ENCODE peak calls at places on chromosomes 2 and 18, in four cellular contexts. One of them, this sample, is unnamed.

GRCh38 chr18:49751427-49752094 is 61.8 kb downstream of the ACAA2 start:
- DNase-seq in T-helper 2 cell: no peak
- DNase-seq in mesendoderm: no peak
- DNase-seq in stimulated activated CD8-positive, alpha-beta memory T cell treated with anti-CD3 and anti-CD28 coated beads, Interleukin-12 subunit alpha, Interleukin-12 subunit beta, amount 100 ng/mL, for 1 hour: no peak
- DNase-seq in this sample: no peak

GRCh38 chr2:173631123-173631450 is 276.4 kb downstream of the CDCA7 start:
- DNase-seq in T-helper 2 cell: no peak
- DNase-seq in stimulated activated CD8-positive, alpha-beta memory T cell treated with anti-CD3 and anti-CD28 coated beads, Interleukin-12 subunit alpha, Interleukin-12 subunit beta, amount 100 ng/mL, for 1 hour: no peak
- DNase-seq in mesendoderm: no peak
- DNase-seq in this sample: peak; percentile 82

GRCh38 chr2:225310745-225311144 is 88.8 kb upstream of the NYAP2 start:
- DNase-seq in T-helper 2 cell: no peak
- DNase-seq in mesendoderm: no peak
- DNase-seq in stimulated activated CD8-positive, alpha-beta memory T cell treated with anti-CD3 and anti-CD28 coated beads, Interleukin-12 subunit alpha, Interleukin-12 subunit beta, amount 100 ng/mL, for 1 hour: no peak
- DNase-seq in this sample: no peak

GRCh38 chr2:88137833-88138232 is 10.0 kb upstream of the FABP1 start:
- DNase-seq in stimulated activated CD8-positive, alpha-beta memory T cell treated with anti-CD3 and anti-CD28 coated beads, Interleukin-12 subunit alpha, Interleukin-12 subunit beta, amount 100 ng/mL, for 1 hour: no peak
- DNase-seq in T-helper 2 cell: no peak
- DNase-seq in mesendoderm: no peak
- DNase-seq in this sample: no peak

GRCh38 chr2:238912228-238912915 is 64.5 kb downstream of the TWIST2 start:
- DNase-seq in stimulated activated CD8-positive, alpha-beta memory T cell treated with anti-CD3 and anti-CD28 coated beads, Interleukin-12 subunit alpha, Interleukin-12 subunit beta, amount 100 ng/mL, for 1 hour: no peak
- DNase-seq in T-helper 2 cell: no peak
- DNase-seq in mesendoderm: no peak
- DNase-seq in this sample: no peak

GRCh38 chr2:234947556-234947955 is 4.3 kb upstream of the SH3BP4 start:
- DNase-seq in stimulated activated CD8-positive, alpha-beta memory T cell treated with anti-CD3 and anti-CD28 coated beads, Interleukin-12 subunit alpha, Interleukin-12 subunit beta, amount 100 ng/mL, for 1 hour: no peak
- DNase-seq in T-helper 2 cell: no peak
- DNase-seq in mesendoderm: no peak
- DNase-seq in this sample: no peak

GRCh38 chr2:33437815-33438214 is 38.6 kb upstream of the RASGRP3 start:
- DNase-seq in T-helper 2 cell: no peak
- DNase-seq in mesendoderm: no peak
- DNase-seq in stimulated activated CD8-positive, alpha-beta memory T cell treated with anti-CD3 and anti-CD28 coated beads, Interleukin-12 subunit alpha, Interleukin-12 subunit beta, amount 100 ng/mL, for 1 hour: no peak
- DNase-seq in this sample: no peak

GRCh38 chr2:152444448-152444847 is 109.5 kb downstream of the FMNL2 start:
- DNase-seq in stimulated activated CD8-positive, alpha-beta memory T cell treated with anti-CD3 and anti-CD28 coated beads, Interleukin-12 subunit alpha, Interleukin-12 subunit beta, amount 100 ng/mL, for 1 hour: no peak
- DNase-seq in mesendoderm: no peak
- DNase-seq in T-helper 2 cell: no peak
- DNase-seq in this sample: no peak

GRCh38 chr2:120175000-120175581 is 48.1 kb downstream of the TMEM185B start:
- DNase-seq in mesendoderm: peak; percentile 68
- DNase-seq in stimulated activated CD8-positive, alpha-beta memory T cell treated with anti-CD3 and anti-CD28 coated beads, Interleukin-12 subunit alpha, Interleukin-12 subunit beta, amount 100 ng/mL, for 1 hour: no peak
- DNase-seq in T-helper 2 cell: no peak
- DNase-seq in this sample: peak; percentile 17

GRCh38 chr2:160347269-160347863 is 146.2 kb downstream of the RBMS1 start:
- DNase-seq in T-helper 2 cell: no peak
- DNase-seq in mesendoderm: no peak
- DNase-seq in stimulated activated CD8-positive, alpha-beta memory T cell treated with anti-CD3 and anti-CD28 coated beads, Interleukin-12 subunit alpha, Interleukin-12 subunit beta, amount 100 ng/mL, for 1 hour: no peak
- DNase-seq in this sample: no peak

GRCh38 chr18:23226386-23226785 is 91.1 kb downstream of the CABLES1 start:
- DNase-seq in T-helper 2 cell: no peak
- DNase-seq in stimulated activated CD8-positive, alpha-beta memory T cell treated with anti-CD3 and anti-CD28 coated beads, Interleukin-12 subunit alpha, Interleukin-12 subunit beta, amount 100 ng/mL, for 1 hour: no peak
- DNase-seq in mesendoderm: no peak
- DNase-seq in this sample: no peak

GRCh38 chr18:79965119-79965902 is 868 bp downstream of the HSBP1L1 start:
- DNase-seq in T-helper 2 cell: no peak
- DNase-seq in mesendoderm: peak; percentile 66
- DNase-seq in stimulated activated CD8-positive, alpha-beta memory T cell treated with anti-CD3 and anti-CD28 coated beads, Interleukin-12 subunit alpha, Interleukin-12 subunit beta, amount 100 ng/mL, for 1 hour: no peak
- DNase-seq in this sample: no peak

GRCh38 chr2:98912221-98912851 is 23.7 kb downstream of the CRACDL start:
- DNase-seq in stimulated activated CD8-positive, alpha-beta memory T cell treated with anti-CD3 and anti-CD28 coated beads, Interleukin-12 subunit alpha, Interleukin-12 subunit beta, amount 100 ng/mL, for 1 hour: no peak
- DNase-seq in mesendoderm: no peak
- DNase-seq in T-helper 2 cell: no peak
- DNase-seq in this sample: peak; percentile 61

GRCh38 chr2:78351208-78351607 is 674.3 kb upstream of the REG3G start:
- DNase-seq in T-helper 2 cell: no peak
- DNase-seq in mesendoderm: peak; percentile 3
- DNase-seq in stimulated activated CD8-positive, alpha-beta memory T cell treated with anti-CD3 and anti-CD28 coated beads, Interleukin-12 subunit alpha, Interleukin-12 subunit beta, amount 100 ng/mL, for 1 hour: no peak
- DNase-seq in this sample: no peak

GRCh38 chr2:144048631-144049060 is 471.3 kb downstream of the ZEB2 start:
- DNase-seq in mesendoderm: no peak
- DNase-seq in stimulated activated CD8-positive, alpha-beta memory T cell treated with anti-CD3 and anti-CD28 coated beads, Interleukin-12 subunit alpha, Interleukin-12 subunit beta, amount 100 ng/mL, for 1 hour: no peak
- DNase-seq in T-helper 2 cell: no peak
- DNase-seq in this sample: no peak

GRCh38 chr2:75561566-75562512 is 1.1 kb upstream of the EVA1A start:
- DNase-seq in T-helper 2 cell: no peak
- DNase-seq in stimulated activated CD8-positive, alpha-beta memory T cell treated with anti-CD3 and anti-CD28 coated beads, Interleukin-12 subunit alpha, Interleukin-12 subunit beta, amount 100 ng/mL, for 1 hour: no peak
- DNase-seq in mesendoderm: no peak
- DNase-seq in this sample: no peak

GRCh38 chr2:227703961-227704360 is 13.9 kb downstream of the SLC19A3 start:
- DNase-seq in stimulated activated CD8-positive, alpha-beta memory T cell treated with anti-CD3 and anti-CD28 coated beads, Interleukin-12 subunit alpha, Interleukin-12 subunit beta, amount 100 ng/mL, for 1 hour: no peak
- DNase-seq in mesendoderm: peak; percentile 48
- DNase-seq in T-helper 2 cell: no peak
- DNase-seq in this sample: no peak

GRCh38 chr2:65429799-65430514 is 2.4 kb downstream of the SPRED2 start:
- DNase-seq in stimulated activated CD8-positive, alpha-beta memory T cell treated with anti-CD3 and anti-CD28 coated beads, Interleukin-12 subunit alpha, Interleukin-12 subunit beta, amount 100 ng/mL, for 1 hour: no peak
- DNase-seq in mesendoderm: no peak
- DNase-seq in T-helper 2 cell: no peak
- DNase-seq in this sample: no peak

GRCh38 chr2:205930209-205930608 is 155.8 kb downstream of the INO80D start:
- DNase-seq in stimulated activated CD8-positive, alpha-beta memory T cell treated with anti-CD3 and anti-CD28 coated beads, Interleukin-12 subunit alpha, Interleukin-12 subunit beta, amount 100 ng/mL, for 1 hour: no peak
- DNase-seq in mesendoderm: peak; percentile 68
- DNase-seq in T-helper 2 cell: no peak
- DNase-seq in this sample: no peak

GRCh38 chr18:72181241-72181764 is 362.8 kb downstream of the CBLN2 start:
- DNase-seq in mesendoderm: no peak
- DNase-seq in T-helper 2 cell: no peak
- DNase-seq in stimulated activated CD8-positive, alpha-beta memory T cell treated with anti-CD3 and anti-CD28 coated beads, Interleukin-12 subunit alpha, Interleukin-12 subunit beta, amount 100 ng/mL, for 1 hour: no peak
- DNase-seq in this sample: no peak

GRCh38 chr2:173077506-173078177 is 2.0 kb downstream of the MAP3K20 start:
- DNase-seq in mesendoderm: no peak
- DNase-seq in T-helper 2 cell: no peak
- DNase-seq in stimulated activated CD8-positive, alpha-beta memory T cell treated with anti-CD3 and anti-CD28 coated beads, Interleukin-12 subunit alpha, Interleukin-12 subunit beta, amount 100 ng/mL, for 1 hour: no peak
- DNase-seq in this sample: no peak

GRCh38 chr2:165870346-165870745 is 76.3 kb upstream of the GALNT3 start:
- DNase-seq in stimulated activated CD8-positive, alpha-beta memory T cell treated with anti-CD3 and anti-CD28 coated beads, Interleukin-12 subunit alpha, Interleukin-12 subunit beta, amount 100 ng/mL, for 1 hour: no peak
- DNase-seq in mesendoderm: no peak
- DNase-seq in T-helper 2 cell: no peak
- DNase-seq in this sample: no peak

GRCh38 chr2:38716185-38716584 is 35.0 kb downstream of the SRSF7 start:
- DNase-seq in mesendoderm: no peak
- DNase-seq in T-helper 2 cell: no peak
- DNase-seq in stimulated activated CD8-positive, alpha-beta memory T cell treated with anti-CD3 and anti-CD28 coated beads, Interleukin-12 subunit alpha, Interleukin-12 subunit beta, amount 100 ng/mL, for 1 hour: no peak
- DNase-seq in this sample: no peak

GRCh38 chr2:38176619-38177021 is 100.7 kb upstream of the CYP1B1 start:
- DNase-seq in mesendoderm: no peak
- DNase-seq in T-helper 2 cell: no peak
- DNase-seq in stimulated activated CD8-positive, alpha-beta memory T cell treated with anti-CD3 and anti-CD28 coated beads, Interleukin-12 subunit alpha, Interleukin-12 subunit beta, amount 100 ng/mL, for 1 hour: no peak
- DNase-seq in this sample: no peak

GRCh38 chr2:24831736-24832421 is 38.7 kb downstream of the CENPO start:
- DNase-seq in mesendoderm: no peak
- DNase-seq in stimulated activated CD8-positive, alpha-beta memory T cell treated with anti-CD3 and anti-CD28 coated beads, Interleukin-12 subunit alpha, Interleukin-12 subunit beta, amount 100 ng/mL, for 1 hour: no peak
- DNase-seq in T-helper 2 cell: no peak
- DNase-seq in this sample: no peak

GRCh38 chr2:232506713-232507112 is 13.5 kb upstream of the PRSS56 start:
- DNase-seq in stimulated activated CD8-positive, alpha-beta memory T cell treated with anti-CD3 and anti-CD28 coated beads, Interleukin-12 subunit alpha, Interleukin-12 subunit beta, amount 100 ng/mL, for 1 hour: no peak
- DNase-seq in T-helper 2 cell: no peak
- DNase-seq in mesendoderm: no peak
- DNase-seq in this sample: no peak

GRCh38 chr2:77521482-77521881 is 694 bp downstream of the LRRTM4 start:
- DNase-seq in stimulated activated CD8-positive, alpha-beta memory T cell treated with anti-CD3 and anti-CD28 coated beads, Interleukin-12 subunit alpha, Interleukin-12 subunit beta, amount 100 ng/mL, for 1 hour: no peak
- DNase-seq in T-helper 2 cell: no peak
- DNase-seq in mesendoderm: peak; percentile 36
- DNase-seq in this sample: no peak

This sample was measured in brain pericyte.